ENCODE peak calls at places on chromosomes 6 and 20, in seven cellular contexts. T is T1000, R is DMS 273 treated with DMSO at 0.1 percent for 48 hours, P is WTC11, D is NCI-H460, I is kidney epithelial cell, K is RPMI7951. S is an unnamed sample.

GRCh38 chr20:2700913-2701620 is 8.5 kb downstream of the EBF4 start:
- DNase-seq in T (no peak), R (no peak), P (no peak), D (no peak), I (no peak), K (no peak), S (no peak)

GRCh38 chr20:63504642-63505041 is 5.8 kb upstream of the EEF1A2 start:
- DNase-seq in T (no peak), R (no peak), P (no peak), D (no peak), I (no peak), K (no peak), S (no peak)

GRCh38 chr20:23002276-23002675 is 32.8 kb upstream of the SSTR4 start:
- DNase-seq in T (no peak), R (no peak), P (no peak), D (no peak), I (no peak), K (no peak), S (no peak)

GRCh38 chr6:147204060-147204785 is at the start of gene STXBP5:
- DNase-seq in T (no peak), R (no peak), P (peak), D (no peak), I (no peak), K (peak), S (peak)

GRCh38 chr20:46013826-46014516 is 5.3 kb downstream of the MMP9 start:
- DNase-seq in T (peak), R (no peak), P (peak), D (peak), I (no peak), K (peak), S (peak)

GRCh38 chr6:72826744-72827438 is 205.0 kb downstream of the KCNQ5 start:
- DNase-seq in T (no peak), R (no peak), P (no peak), D (no peak), I (no peak), K (peak), S (no peak)

GRCh38 chr6:145118224-145118623 is 617.1 kb downstream of the EPM2A start:
- DNase-seq in T (no peak), R (no peak), P (no peak), D (no peak), I (no peak), K (no peak), S (no peak)

GRCh38 chr6:16543491-16543890 is 217.8 kb downstream of the ATXN1 start:
- DNase-seq in T (no peak), R (no peak), P (no peak), D (no peak), I (peak), K (no peak), S (no peak)

GRCh38 chr6:7146079-7146828 is 38.5 kb downstream of the RREB1 start:
- DNase-seq in T (no peak), R (no peak), P (no peak), D (no peak), I (no peak), K (peak), S (peak)

GRCh38 chr6:17336425-17336824 is 55.3 kb downstream of the RBM24 start:
- DNase-seq in T (no peak), R (no peak), P (no peak), D (no peak), I (no peak), K (no peak), S (no peak)

GRCh38 chr20:920306-920705 is 4.2 kb upstream of the ANGPT4 start:
- DNase-seq in T (no peak), R (no peak), P (no peak), D (no peak), I (no peak), K (no peak), S (no peak)

GRCh38 chr6:154457881-154458284 is 52.6 kb downstream of the CNKSR3 start:
- DNase-seq in T (no peak), R (no peak), P (no peak), D (no peak), I (no peak), K (no peak), S (no peak)

GRCh38 chr20:43681468-43681942 is 14.6 kb downstream of the MYBL2 start:
- DNase-seq in T (no peak), R (peak), P (no peak), D (no peak), I (no peak), K (no peak), S (no peak)

GRCh38 chr6:142187209-142187608 is 40.1 kb downstream of the VTA1 start:
- DNase-seq in T (no peak), R (no peak), P (no peak), D (no peak), I (no peak), K (peak), S (no peak)

GRCh38 chr6:127924031-127924430 is 23.2 kb upstream of the THEMIS start:
- DNase-seq in T (no peak), R (no peak), P (no peak), D (no peak), I (no peak), K (no peak), S (no peak)

GRCh38 chr6:26270121-26270861 is 94.7 kb upstream of the BTN3A2 start:
- DNase-seq in T (no peak), R (no peak), P (no peak), D (no peak), I (no peak), K (peak), S (no peak)

GRCh38 chr6:38080349-38080748 is 260.8 kb downstream of the ZFAND3 start:
- DNase-seq in T (no peak), R (no peak), P (no peak), D (no peak), I (no peak), K (peak), S (no peak)

GRCh38 chr6:170147056-170147787 is 143.7 kb downstream of the DLL1 start:
- DNase-seq in T (no peak), R (no peak), P (no peak), D (no peak), I (no peak), K (peak), S (no peak)

GRCh38 chr20:24657211-24657610 is 187.8 kb downstream of the SYNDIG1 start:
- DNase-seq in T (no peak), R (no peak), P (no peak), D (no peak), I (no peak), K (peak), S (no peak)

GRCh38 chr6:169158750-169159149 is 94.9 kb downstream of the THBS2 start:
- DNase-seq in T (no peak), R (no peak), P (no peak), D (no peak), I (no peak), K (no peak), S (no peak)

GRCh38 chr20:38278763-38279162 is 18.2 kb upstream of the KIAA1755 start:
- DNase-seq in T (no peak), R (no peak), P (no peak), D (no peak), I (no peak), K (peak), S (peak)

GRCh38 chr20:41510224-41510623 is 108.0 kb downstream of the CHD6 start:
- DNase-seq in T (no peak), R (no peak), P (no peak), D (no peak), I (no peak), K (no peak), S (no peak)

GRCh38 chr20:63416631-63417030 is 55.5 kb upstream of the CHRNA4 start:
- DNase-seq in T (no peak), R (peak), P (no peak), D (no peak), I (no peak), K (no peak), S (no peak)